ENCODE peak calls at places on chromosomes 3 and 15, in nine cellular contexts. One of them, this sample, is unnamed.

GRCh38 chr15:70079831-70080230 is 17.9 kb downstream of the TLE3 start:
- DNase-seq in fibroblast of lung: no peak
- DNase-seq in mammary epithelial cell: no peak
- DNase-seq in GM23248: no peak
- DNase-seq in hepatocyte: no peak
- DNase-seq in endothelial cell of umbilical vein: no peak
- DNase-seq in A549: no peak
- DNase-seq in H1: no peak
- DNase-seq in IMR-90: no peak
- DNase-seq in this sample: no peak

GRCh38 chr3:69410301-69410700 is 24.4 kb upstream of the FRMD4B start:
- DNase-seq in GM23248: peak
- DNase-seq in IMR-90: peak
- DNase-seq in fibroblast of lung: peak
- DNase-seq in H1: no peak
- DNase-seq in mammary epithelial cell: peak
- DNase-seq in hepatocyte: peak
- DNase-seq in endothelial cell of umbilical vein: peak
- DNase-seq in A549: peak
- DNase-seq in this sample: peak

GRCh38 chr15:48185527-48185926 is 5.9 kb upstream of the CTXN2 start:
- DNase-seq in fibroblast of lung: peak
- DNase-seq in IMR-90: no peak
- DNase-seq in mammary epithelial cell: no peak
- DNase-seq in GM23248: no peak
- DNase-seq in H1: no peak
- DNase-seq in endothelial cell of umbilical vein: no peak
- DNase-seq in A549: no peak
- DNase-seq in hepatocyte: no peak
- DNase-seq in this sample: no peak

GRCh38 chr3:173066044-173066679 is 74.9 kb downstream of the SPATA16 start:
- DNase-seq in endothelial cell of umbilical vein: no peak
- DNase-seq in H1: no peak
- DNase-seq in hepatocyte: peak
- DNase-seq in fibroblast of lung: peak
- DNase-seq in mammary epithelial cell: no peak
- DNase-seq in GM23248: peak
- DNase-seq in A549: no peak
- DNase-seq in IMR-90: peak
- DNase-seq in this sample: no peak

GRCh38 chr3:110376119-110376518 is 695.5 kb upstream of the NECTIN3 start:
- DNase-seq in GM23248: no peak
- DNase-seq in fibroblast of lung: no peak
- DNase-seq in hepatocyte: no peak
- DNase-seq in H1: no peak
- DNase-seq in A549: no peak
- DNase-seq in IMR-90: no peak
- DNase-seq in endothelial cell of umbilical vein: no peak
- DNase-seq in mammary epithelial cell: no peak
- DNase-seq in this sample: no peak

GRCh38 chr3:197151562-197151961 is 121.9 kb upstream of the MELTF start:
- DNase-seq in IMR-90: peak
- DNase-seq in A549: peak
- DNase-seq in hepatocyte: peak
- DNase-seq in endothelial cell of umbilical vein: no peak
- DNase-seq in GM23248: peak
- DNase-seq in mammary epithelial cell: peak
- DNase-seq in fibroblast of lung: peak
- DNase-seq in H1: no peak
- DNase-seq in this sample: peak

GRCh38 chr3:113890256-113890900 is 51.8 kb downstream of the GRAMD1C start:
- DNase-seq in endothelial cell of umbilical vein: no peak
- DNase-seq in IMR-90: no peak
- DNase-seq in GM23248: no peak
- DNase-seq in A549: peak
- DNase-seq in mammary epithelial cell: no peak
- DNase-seq in hepatocyte: peak
- DNase-seq in H1: no peak
- DNase-seq in fibroblast of lung: no peak
- DNase-seq in this sample: no peak

GRCh38 chr3:144831955-144832716 is 860.5 kb downstream of the DIPK2A start:
- DNase-seq in GM23248: no peak
- DNase-seq in mammary epithelial cell: no peak
- DNase-seq in A549: no peak
- DNase-seq in fibroblast of lung: no peak
- DNase-seq in hepatocyte: no peak
- DNase-seq in endothelial cell of umbilical vein: peak
- DNase-seq in H1: no peak
- DNase-seq in IMR-90: no peak
- DNase-seq in this sample: no peak

GRCh38 chr3:20039082-20039764 is 1.0 kb upstream of the KAT2B start:
- DNase-seq in fibroblast of lung: no peak
- DNase-seq in endothelial cell of umbilical vein: peak
- DNase-seq in IMR-90: no peak
- DNase-seq in GM23248: peak
- DNase-seq in A549: no peak
- DNase-seq in mammary epithelial cell: no peak
- DNase-seq in hepatocyte: no peak
- DNase-seq in H1: no peak
- DNase-seq in this sample: peak

GRCh38 chr3:170593634-170594033 is 7.8 kb upstream of the SLC7A14 start:
- DNase-seq in A549: no peak
- DNase-seq in endothelial cell of umbilical vein: no peak
- DNase-seq in hepatocyte: no peak
- DNase-seq in mammary epithelial cell: no peak
- DNase-seq in fibroblast of lung: no peak
- DNase-seq in GM23248: no peak
- DNase-seq in IMR-90: no peak
- DNase-seq in H1: no peak
- DNase-seq in this sample: no peak

GRCh38 chr15:63729115-63729884 is 104.4 kb downstream of the HERC1 start:
- DNase-seq in mammary epithelial cell: no peak
- DNase-seq in hepatocyte: no peak
- DNase-seq in endothelial cell of umbilical vein: no peak
- DNase-seq in GM23248: no peak
- DNase-seq in A549: no peak
- DNase-seq in fibroblast of lung: no peak
- DNase-seq in IMR-90: peak
- DNase-seq in H1: no peak
- DNase-seq in this sample: no peak

GRCh38 chr15:91265431-91265940 is 165.4 kb downstream of the SV2B start:
- DNase-seq in mammary epithelial cell: no peak
- DNase-seq in hepatocyte: no peak
- DNase-seq in fibroblast of lung: no peak
- DNase-seq in IMR-90: no peak
- DNase-seq in endothelial cell of umbilical vein: no peak
- DNase-seq in A549: no peak
- DNase-seq in GM23248: no peak
- DNase-seq in H1: no peak
- DNase-seq in this sample: no peak

GRCh38 chr15:89399390-89400120 is 64.9 kb upstream of the POLG start:
- DNase-seq in A549: peak
- DNase-seq in GM23248: peak
- DNase-seq in fibroblast of lung: no peak
- DNase-seq in mammary epithelial cell: no peak
- DNase-seq in IMR-90: no peak
- DNase-seq in hepatocyte: peak
- DNase-seq in H1: no peak
- DNase-seq in endothelial cell of umbilical vein: no peak
- DNase-seq in this sample: no peak

GRCh38 chr3:177835917-177836316 is 638.6 kb upstream of the TBL1XR1 start:
- DNase-seq in IMR-90: peak
- DNase-seq in endothelial cell of umbilical vein: no peak
- DNase-seq in GM23248: peak
- DNase-seq in hepatocyte: no peak
- DNase-seq in mammary epithelial cell: peak
- DNase-seq in A549: no peak
- DNase-seq in fibroblast of lung: peak
- DNase-seq in H1: no peak
- DNase-seq in this sample: no peak

GRCh38 chr3:162487138-162487537 is 990.5 kb downstream of the OTOL1 start:
- DNase-seq in fibroblast of lung: no peak
- DNase-seq in A549: no peak
- DNase-seq in hepatocyte: no peak
- DNase-seq in H1: no peak
- DNase-seq in IMR-90: peak
- DNase-seq in mammary epithelial cell: no peak
- DNase-seq in endothelial cell of umbilical vein: no peak
- DNase-seq in GM23248: peak
- DNase-seq in this sample: no peak

GRCh38 chr15:78714890-78715289 is 73.9 kb upstream of the CHRNB4 start:
- DNase-seq in hepatocyte: no peak
- DNase-seq in A549: peak
- DNase-seq in H1: no peak
- DNase-seq in endothelial cell of umbilical vein: no peak
- DNase-seq in fibroblast of lung: peak
- DNase-seq in IMR-90: no peak
- DNase-seq in mammary epithelial cell: peak
- DNase-seq in GM23248: peak
- DNase-seq in this sample: peak

GRCh38 chr3:131047582-131047981 is 20.9 kb downstream of the NEK11 start:
- DNase-seq in endothelial cell of umbilical vein: no peak
- DNase-seq in A549: no peak
- DNase-seq in GM23248: no peak
- DNase-seq in mammary epithelial cell: no peak
- DNase-seq in H1: no peak
- DNase-seq in IMR-90: no peak
- DNase-seq in fibroblast of lung: no peak
- DNase-seq in hepatocyte: no peak
- DNase-seq in this sample: no peak

GRCh38 chr3:131053021-131053420 is 26.3 kb downstream of the NEK11 start:
- DNase-seq in IMR-90: peak
- DNase-seq in H1: no peak
- DNase-seq in A549: no peak
- DNase-seq in GM23248: peak
- DNase-seq in endothelial cell of umbilical vein: peak
- DNase-seq in fibroblast of lung: peak
- DNase-seq in mammary epithelial cell: no peak
- DNase-seq in hepatocyte: no peak
- DNase-seq in this sample: peak

DNA sequence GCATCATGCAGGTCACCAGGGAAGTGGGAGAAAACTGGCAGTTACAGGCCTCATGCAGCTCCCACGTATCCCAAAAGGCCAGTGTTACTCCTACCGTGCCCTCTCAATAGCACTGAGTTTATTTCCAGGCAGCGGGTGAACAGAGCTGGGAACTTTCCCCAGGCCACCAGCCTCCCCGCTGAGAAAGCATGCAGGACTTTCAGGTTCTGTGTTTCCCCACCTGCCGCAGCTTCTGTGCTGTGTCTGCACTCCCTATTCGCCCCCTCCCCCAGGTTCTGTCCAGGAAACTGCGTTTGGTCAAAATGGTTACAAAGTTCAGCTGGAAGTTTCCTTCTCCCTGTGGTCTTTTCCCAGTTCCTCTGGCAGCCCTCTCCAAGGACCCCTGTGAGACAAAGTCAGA is 21.4 kb downstream of the NEK11 start:
- DNase-seq in IMR-90: no peak
- DNase-seq in fibroblast of lung: no peak
- DNase-seq in GM23248: no peak
- DNase-seq in H1: no peak
- DNase-seq in endothelial cell of umbilical vein: no peak
- DNase-seq in mammary epithelial cell: no peak
- DNase-seq in hepatocyte: no peak
- DNase-seq in A549: no peak
- DNase-seq in this sample: no peak
- H3K4me2 ChIP-seq in IMR-90: no peak
- H3K4me2 ChIP-seq in fibroblast of lung: no peak
- H3K4me2 ChIP-seq in GM23248: no peak
- H3K4me2 ChIP-seq in H1: no peak
- H3K4me2 ChIP-seq in endothelial cell of umbilical vein: no peak
- H3K4me2 ChIP-seq in mammary epithelial cell: no peak
- H3K4me2 ChIP-seq in hepatocyte: no peak
- H3K4me2 ChIP-seq in A549: no peak
- H3K4me2 ChIP-seq in this sample: no peak

GRCh38 chr3:151112731-151113130 is 27.3 kb downstream of the MED12L start:
- DNase-seq in H1: no peak
- DNase-seq in GM23248: no peak
- DNase-seq in mammary epithelial cell: no peak
- DNase-seq in A549: no peak
- DNase-seq in fibroblast of lung: no peak
- DNase-seq in endothelial cell of umbilical vein: no peak
- DNase-seq in IMR-90: no peak
- DNase-seq in hepatocyte: no peak
- DNase-seq in this sample: no peak
- H3K4me2 ChIP-seq in H1: no peak
- H3K4me2 ChIP-seq in GM23248: no peak
- H3K4me2 ChIP-seq in mammary epithelial cell: no peak
- H3K4me2 ChIP-seq in A549: no peak
- H3K4me2 ChIP-seq in fibroblast of lung: no peak
- H3K4me2 ChIP-seq in endothelial cell of umbilical vein: no peak
- H3K4me2 ChIP-seq in IMR-90: no peak
- H3K4me2 ChIP-seq in hepatocyte: no peak
- H3K4me2 ChIP-seq in this sample: no peak

GRCh38 chr15:38299216-38299615 is 46.6 kb downstream of the SPRED1 start:
- DNase-seq in IMR-90: peak
- DNase-seq in hepatocyte: no peak
- DNase-seq in fibroblast of lung: peak
- DNase-seq in mammary epithelial cell: no peak
- DNase-seq in H1: no peak
- DNase-seq in GM23248: peak
- DNase-seq in A549: no peak
- DNase-seq in endothelial cell of umbilical vein: no peak
- DNase-seq in this sample: no peak
- H3K4me2 ChIP-seq in IMR-90: peak
- H3K4me2 ChIP-seq in hepatocyte: no peak
- H3K4me2 ChIP-seq in fibroblast of lung: peak
- H3K4me2 ChIP-seq in mammary epithelial cell: no peak
- H3K4me2 ChIP-seq in H1: no peak
- H3K4me2 ChIP-seq in GM23248: no peak
- H3K4me2 ChIP-seq in A549: no peak
- H3K4me2 ChIP-seq in endothelial cell of umbilical vein: no peak
- H3K4me2 ChIP-seq in this sample: no peak

GRCh38 chr3:95237783-95238182 is 1174.9 kb downstream of the NSUN3 start:
- DNase-seq in endothelial cell of umbilical vein: no peak
- DNase-seq in hepatocyte: no peak
- DNase-seq in mammary epithelial cell: no peak
- DNase-seq in fibroblast of lung: no peak
- DNase-seq in A549: no peak
- DNase-seq in H1: no peak
- DNase-seq in IMR-90: no peak
- DNase-seq in GM23248: no peak
- DNase-seq in this sample: no peak

GRCh38 chr3:95240395-95240794 is 1177.5 kb downstream of the NSUN3 start:
- DNase-seq in GM23248: no peak
- DNase-seq in A549: no peak
- DNase-seq in endothelial cell of umbilical vein: no peak
- DNase-seq in fibroblast of lung: no peak
- DNase-seq in hepatocyte: no peak
- DNase-seq in IMR-90: no peak
- DNase-seq in H1: no peak
- DNase-seq in mammary epithelial cell: no peak
- DNase-seq in this sample: no peak

DNA sequence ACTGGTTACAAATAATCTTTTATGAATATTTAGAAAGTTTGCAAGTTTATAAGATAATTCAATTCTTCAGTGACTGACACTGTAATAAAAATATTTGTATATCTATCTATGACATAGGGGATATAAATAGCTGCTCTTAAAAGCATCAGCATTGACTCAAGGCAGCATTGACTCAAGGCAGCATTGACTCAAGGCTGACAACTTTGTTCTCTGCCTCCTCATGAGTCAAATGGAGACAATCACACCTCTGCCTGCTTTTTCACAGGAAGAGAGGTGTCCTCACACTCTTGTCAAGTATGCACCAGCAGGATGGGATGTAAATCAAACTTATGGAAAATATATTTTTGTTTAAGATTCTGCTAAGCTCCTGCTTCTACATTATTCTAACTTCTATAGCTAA is 1173.1 kb downstream of the NSUN3 start:
- DNase-seq in GM23248: no peak
- DNase-seq in mammary epithelial cell: no peak
- DNase-seq in A549: no peak
- DNase-seq in IMR-90: no peak
- DNase-seq in hepatocyte: no peak
- DNase-seq in endothelial cell of umbilical vein: no peak
- DNase-seq in fibroblast of lung: no peak
- DNase-seq in H1: no peak
- DNase-seq in this sample: no peak
- H3K4me2 ChIP-seq in GM23248: no peak
- H3K4me2 ChIP-seq in mammary epithelial cell: no peak
- H3K4me2 ChIP-seq in A549: no peak
- H3K4me2 ChIP-seq in IMR-90: no peak
- H3K4me2 ChIP-seq in hepatocyte: no peak
- H3K4me2 ChIP-seq in endothelial cell of umbilical vein: no peak
- H3K4me2 ChIP-seq in fibroblast of lung: no peak
- H3K4me2 ChIP-seq in H1: no peak
- H3K4me2 ChIP-seq in this sample: no peak

This sample was measured in Karpas-422.